ENCODE peak calls at places on chromosomes 2 and 18, in four cellular contexts. O is HepG2, U is GM12878, M is K562. A is an unnamed sample.

GRCh38 chr2:167110345-167110744 is 222.1 kb downstream of the XIRP2 start:
- DNase-seq in O (no peak), U (no peak), M (no peak), A (no peak)

GRCh38 chr2:221203846-221204245 is 368.3 kb downstream of the EPHA4 start:
- DNase-seq in O (no peak), U (no peak), M (no peak), A (no peak)

GRCh38 chr2:191607101-191607500 is 70.8 kb upstream of the NABP1 start:
- DNase-seq in O (no peak), U (no peak), M (no peak), A (no peak)

GRCh38 chr2:30230855-30231725 is at the start of gene LBH:
- DNase-seq in O (no peak), U (peak), M (peak), A (peak)

GRCh38 chr18:2173464-2173863 is 397.8 kb downstream of the METTL4 start:
- DNase-seq in O (no peak), U (no peak), M (no peak), A (no peak)

GRCh38 chr2:105641389-105641811 is 103.3 kb upstream of the NCK2 start:
- DNase-seq in O (no peak), U (no peak), M (peak), A (no peak)

GRCh38 chr18:27276886-27277285 is 91.8 kb upstream of the CHST9 start:
- DNase-seq in O (no peak), U (no peak), M (no peak), A (no peak)

GRCh38 chr2:37561615-37562569 is 109.5 kb downstream of the CDC42EP3 start:
- DNase-seq in O (peak), U (no peak), M (peak), A (no peak)

GRCh38 chr2:137644689-137645088 is 319.6 kb upstream of the HNMT start:
- DNase-seq in O (no peak), U (no peak), M (no peak), A (no peak)

GRCh38 chr18:31275722-31276463 is 42.1 kb upstream of the DSG1 start:
- DNase-seq in O (no peak), U (no peak), M (no peak), A (no peak)

GRCh38 chr18:34158881-34159690 is 65.6 kb downstream of the NOL4 start:
- DNase-seq in O (peak), U (no peak), M (no peak), A (peak)

GRCh38 chr2:7031424-7032245 is 114.4 kb downstream of the RNF144A start:
- DNase-seq in O (peak), U (no peak), M (no peak), A (no peak)

GRCh38 chr2:15826273-15826717 is 114.1 kb upstream of the MYCN start:
- DNase-seq in O (no peak), U (no peak), M (no peak), A (peak)

GRCh38 chr18:56326386-56327072 is 311.9 kb downstream of the TXNL1 start:
- DNase-seq in O (no peak), U (no peak), M (no peak), A (peak)

GRCh38 chr18:50848038-50848437 is 28.2 kb upstream of the MRO start:
- DNase-seq in O (no peak), U (no peak), M (no peak), A (no peak)

GRCh38 chr2:135657806-135658582 is 83.7 kb upstream of the UBXN4 start:
- DNase-seq in O (no peak), U (peak), M (no peak), A (no peak)

GRCh38 chr2:239015769-239016675 is 168.1 kb downstream of the TWIST2 start:
- DNase-seq in O (no peak), U (no peak), M (no peak), A (no peak)

GRCh38 chr2:21041943-21042707 is 1.7 kb downstream of the APOB start:
- DNase-seq in O (peak), U (no peak), M (no peak), A (no peak)

GRCh38 chr18:74766233-74766632 is 168.6 kb downstream of the ZNF407 start:
- DNase-seq in O (no peak), U (no peak), M (no peak), A (no peak)

GRCh38 chr2:98634406-98635092 is 26.2 kb downstream of the UNC50 start:
- DNase-seq in O (peak), U (no peak), M (peak), A (peak)

GRCh38 chr18:58541137-58541788 is 87.6 kb downstream of the ALPK2 start:
- DNase-seq in O (no peak), U (no peak), M (no peak), A (peak)

GRCh38 chr18:68219867-68220266 is 495.0 kb downstream of the TMX3 start:
- DNase-seq in O (no peak), U (no peak), M (no peak), A (no peak)

GRCh38 chr2:195388024-195388423 is 269.0 kb upstream of the SLC39A10 start:
- DNase-seq in O (no peak), U (no peak), M (no peak), A (no peak)

GRCh38 chr2:65435625-65436168 is 3.3 kb upstream of the SPRED2 start:
- DNase-seq in O (peak), U (no peak), M (peak), A (peak)

GRCh38 chr2:1750270-1750934 is 6.1 kb upstream of the PXDN start:
- DNase-seq in O (no peak), U (no peak), M (no peak), A (no peak)

GRCh38 chr2:222952204-222952603 is 91.4 kb downstream of the ACSL3 start:
- DNase-seq in O (no peak), U (no peak), M (no peak), A (no peak)

GRCh38 chr2:180307096-180307495 is 300.0 kb upstream of the CWC22 start:
- DNase-seq in O (no peak), U (no peak), M (no peak), A (no peak)

GRCh38 chr2:24722141-24722790 is 70.9 kb downstream of the PTRHD1 start:
- DNase-seq in O (no peak), U (no peak), M (no peak), A (no peak)

GRCh38 chr2:28209312-28209711 is 183.3 kb upstream of the FOSL2 start:
- DNase-seq in O (no peak), U (no peak), M (no peak), A (no peak)
- TF ChIP-seq CBFB in O (no peak), U (no peak), M (no peak), A (no peak)

GRCh38 chr2:100321181-100321880 is 970 bp downstream of the LONRF2 start:
- DNase-seq in O (no peak), U (no peak), M (peak), A (peak)
- TF ChIP-seq ETV6 in O (no peak), U (no peak), M (no peak), A (no peak)

GRCh38 chr18:46554406-46554805 is 102.6 kb downstream of the LOXHD1 start:
- DNase-seq in O (no peak), U (no peak), M (no peak), A (no peak)

GRCh38 chr18:46555724-46556123 is 101.3 kb downstream of the LOXHD1 start:
- DNase-seq in O (peak), U (no peak), M (peak), A (peak)

GRCh38 chr18:46559296-46559695 is 97.7 kb downstream of the LOXHD1 start:
- DNase-seq in O (no peak), U (no peak), M (no peak), A (no peak)

GRCh38 chr18:46556590-46557206 is 100.3 kb downstream of the LOXHD1 start:
- DNase-seq in O (no peak), U (no peak), M (no peak), A (no peak)

GRCh38 chr18:46555213-46555612 is 101.8 kb downstream of the LOXHD1 start:
- DNase-seq in O (peak), U (no peak), M (no peak), A (no peak)
- TF ChIP-seq NR2C2 in O (no peak), U (no peak), M (no peak), A (no peak)

GRCh38 chr2:120422761-120423160 is 76.8 kb downstream of the INHBB start:
- DNase-seq in O (no peak), U (no peak), M (no peak), A (no peak)
- TF ChIP-seq CBFB in O (no peak), U (no peak), M (no peak), A (no peak)

DNA sequence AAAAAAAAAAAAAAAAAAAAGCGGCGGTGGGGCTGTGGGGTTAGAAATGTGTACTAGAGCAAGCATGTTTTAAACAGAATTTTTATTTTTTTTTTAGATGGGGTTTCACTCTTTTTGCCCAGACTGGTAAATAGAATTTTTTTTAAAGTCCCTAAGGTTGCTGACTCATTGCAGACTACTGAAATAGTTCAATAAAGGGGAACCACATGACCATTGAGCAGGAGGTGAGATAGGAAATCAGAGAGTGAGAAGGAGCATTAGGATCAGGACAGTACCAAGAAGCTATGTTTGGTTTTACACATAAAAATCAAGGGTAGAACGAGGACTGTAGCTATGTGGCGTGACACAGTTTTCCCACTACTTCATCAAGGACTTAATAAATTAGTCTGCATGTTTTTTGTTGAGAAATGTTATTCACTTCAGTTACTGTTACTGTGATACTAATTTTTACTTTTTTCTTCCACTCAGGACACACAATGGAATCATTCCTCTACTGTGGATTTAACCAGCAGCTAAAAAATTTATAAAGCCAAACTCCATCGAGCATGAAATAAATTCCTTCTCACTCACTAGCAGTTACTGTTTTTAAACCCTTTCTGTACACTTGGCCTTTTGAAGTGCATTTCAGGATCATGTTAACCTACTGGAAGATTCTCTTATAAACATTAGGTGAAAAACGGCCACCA is 33.4 kb downstream of the LAMA1 start:
- DNase-seq in O (no peak), U (peak), M (no peak), A (no peak)
- TF ChIP-seq ETV6 in O (no peak), U (no peak), M (no peak), A (no peak)

GRCh38 chr2:85277416-85278158 is 50.2 kb downstream of the TGOLN2 start:
- DNase-seq in O (no peak), U (no peak), M (no peak), A (no peak)
- TF ChIP-seq NR2C2 in O (no peak), U (no peak), M (no peak), A (no peak)

GRCh38 chr2:240479111-240479501 is 43.6 kb downstream of the GPC1 start:
- DNase-seq in O (no peak), U (no peak), M (no peak), A (peak)
- TF ChIP-seq CBFB in O (no peak), U (no peak), M (no peak), A (no peak)

A was measured in WTC11.